ENCODE peak calls at places on chromosomes 13 and 19, in four cellular contexts. One of them, this sample, is unnamed.

GRCh38 chr13:61900033-61900432 is 484.4 kb upstream of the PCDH20 start:
- DNase-seq in brain microvascular endothelial cell: no peak
- DNase-seq in left ventricle myocardium inferior: no peak
- DNase-seq in astrocyte of the spinal cord: no peak
- DNase-seq in this sample: no peak

GRCh38 chr13:34038326-34039068 is 220.5 kb downstream of the RFC3 start:
- DNase-seq in left ventricle myocardium inferior: no peak
- DNase-seq in brain microvascular endothelial cell: no peak
- DNase-seq in astrocyte of the spinal cord: no peak
- DNase-seq in this sample: no peak

GRCh38 chr19:15195987-15196682 is 4.7 kb downstream of the NOTCH3 start:
- DNase-seq in astrocyte of the spinal cord: no peak
- DNase-seq in brain microvascular endothelial cell: peak; percentile 20
- DNase-seq in left ventricle myocardium inferior: no peak
- DNase-seq in this sample: no peak

GRCh38 chr19:52923782-52924593 is 760 bp upstream of the ZNF888 start:
- DNase-seq in left ventricle myocardium inferior: peak; percentile 51
- DNase-seq in astrocyte of the spinal cord: no peak
- DNase-seq in brain microvascular endothelial cell: peak; percentile 6
- DNase-seq in this sample: peak; percentile 44

GRCh38 chr19:15871570-15871969 is 26.3 kb downstream of the CYP4F2 start:
- DNase-seq in left ventricle myocardium inferior: no peak
- DNase-seq in brain microvascular endothelial cell: no peak
- DNase-seq in astrocyte of the spinal cord: no peak
- DNase-seq in this sample: peak; percentile 33

GRCh38 chr19:47445937-47446402 is 25.7 kb downstream of the SLC8A2 start:
- DNase-seq in brain microvascular endothelial cell: no peak
- DNase-seq in left ventricle myocardium inferior: no peak
- DNase-seq in astrocyte of the spinal cord: no peak
- DNase-seq in this sample: peak; percentile 37

GRCh38 chr13:46683879-46684278 is 113.1 kb downstream of the ESD start:
- DNase-seq in brain microvascular endothelial cell: no peak
- DNase-seq in astrocyte of the spinal cord: peak; percentile 31
- DNase-seq in left ventricle myocardium inferior: no peak
- DNase-seq in this sample: no peak

GRCh38 chr19:47230122-47230920 is 678 bp downstream of the BBC3 start:
- DNase-seq in brain microvascular endothelial cell: no peak
- DNase-seq in left ventricle myocardium inferior: peak; percentile 77
- DNase-seq in astrocyte of the spinal cord: peak; percentile 36
- DNase-seq in this sample: peak; percentile 80

GRCh38 chr19:11447347-11448262 is 12.2 kb downstream of the PRKCSH start:
- DNase-seq in astrocyte of the spinal cord: no peak
- DNase-seq in left ventricle myocardium inferior: no peak
- DNase-seq in brain microvascular endothelial cell: no peak
- DNase-seq in this sample: no peak

GRCh38 chr19:46115396-46116109 is 8.9 kb downstream of the IGFL3 start:
- DNase-seq in astrocyte of the spinal cord: peak; percentile 88
- DNase-seq in brain microvascular endothelial cell: peak; percentile 41
- DNase-seq in left ventricle myocardium inferior: no peak
- DNase-seq in this sample: no peak

GRCh38 chr19:17136026-17136425 is 60.4 kb downstream of the MYO9B start:
- DNase-seq in brain microvascular endothelial cell: no peak
- DNase-seq in left ventricle myocardium inferior: no peak
- DNase-seq in astrocyte of the spinal cord: no peak
- DNase-seq in this sample: no peak

GRCh38 chr13:21668665-21669599 is 1.9 kb upstream of the FGF9 start:
- DNase-seq in brain microvascular endothelial cell: peak; percentile 7
- DNase-seq in left ventricle myocardium inferior: no peak
- DNase-seq in astrocyte of the spinal cord: peak; percentile 33
- DNase-seq in this sample: no peak

GRCh38 chr13:41960195-41960699 is 662 bp downstream of the VWA8 start:
- DNase-seq in brain microvascular endothelial cell: no peak
- DNase-seq in left ventricle myocardium inferior: no peak
- DNase-seq in astrocyte of the spinal cord: peak; percentile 32
- DNase-seq in this sample: no peak

GRCh38 chr13:32174366-32174765 is 140.8 kb downstream of the ZAR1L start:
- DNase-seq in left ventricle myocardium inferior: no peak
- DNase-seq in brain microvascular endothelial cell: no peak
- DNase-seq in astrocyte of the spinal cord: no peak
- DNase-seq in this sample: no peak

GRCh38 chr19:29714953-29715694 is at the start of gene C19orf12:
- DNase-seq in brain microvascular endothelial cell: no peak
- DNase-seq in left ventricle myocardium inferior: peak; percentile 64
- DNase-seq in astrocyte of the spinal cord: peak; percentile 37
- DNase-seq in this sample: peak; percentile 75

GRCh38 chr13:27923794-27924528 is 4.2 kb downstream of the PDX1 start:
- DNase-seq in astrocyte of the spinal cord: no peak
- DNase-seq in brain microvascular endothelial cell: no peak
- DNase-seq in left ventricle myocardium inferior: no peak
- DNase-seq in this sample: no peak

GRCh38 chr19:4115818-4116385 is 8.0 kb downstream of the MAP2K2 start:
- DNase-seq in astrocyte of the spinal cord: no peak
- DNase-seq in brain microvascular endothelial cell: no peak
- DNase-seq in left ventricle myocardium inferior: no peak
- DNase-seq in this sample: no peak

GRCh38 chr19:4113398-4114088 is 10.4 kb downstream of the MAP2K2 start:
- DNase-seq in brain microvascular endothelial cell: no peak
- DNase-seq in astrocyte of the spinal cord: no peak
- DNase-seq in left ventricle myocardium inferior: peak; percentile 44
- DNase-seq in this sample: no peak

GRCh38 chr19:4112367-4112766 is 11.6 kb downstream of the MAP2K2 start:
- DNase-seq in astrocyte of the spinal cord: no peak
- DNase-seq in brain microvascular endothelial cell: no peak
- DNase-seq in left ventricle myocardium inferior: no peak
- DNase-seq in this sample: no peak

GRCh38 chr19:4114181-4114580 is 9.7 kb downstream of the MAP2K2 start:
- DNase-seq in brain microvascular endothelial cell: no peak
- DNase-seq in astrocyte of the spinal cord: no peak
- DNase-seq in left ventricle myocardium inferior: no peak
- DNase-seq in this sample: no peak

GRCh38 chr19:4115050-4115817 is 8.7 kb downstream of the MAP2K2 start:
- DNase-seq in brain microvascular endothelial cell: no peak
- DNase-seq in left ventricle myocardium inferior: peak; percentile 46
- DNase-seq in astrocyte of the spinal cord: no peak
- DNase-seq in this sample: no peak
- H3K4me3 ChIP-seq in brain microvascular endothelial cell: no peak overlapping the region
- H3K4me3 ChIP-seq in left ventricle myocardium inferior: peak overlapping the region; percentile 42
- H3K4me3 ChIP-seq in astrocyte of the spinal cord: no peak overlapping the region
- H3K4me3 ChIP-seq in this sample: no peak overlapping the region

GRCh38 chr13:49633687-49634086 is 5.4 kb downstream of the ARL11 start:
- DNase-seq in astrocyte of the spinal cord: no peak
- DNase-seq in brain microvascular endothelial cell: no peak
- DNase-seq in left ventricle myocardium inferior: no peak
- DNase-seq in this sample: no peak

GRCh38 chr13:49638416-49639072 is 10.2 kb downstream of the ARL11 start:
- DNase-seq in astrocyte of the spinal cord: no peak
- DNase-seq in left ventricle myocardium inferior: no peak
- DNase-seq in brain microvascular endothelial cell: no peak
- DNase-seq in this sample: no peak

GRCh38 chr13:49637989-49638388 is 9.7 kb downstream of the ARL11 start:
- DNase-seq in brain microvascular endothelial cell: no peak
- DNase-seq in astrocyte of the spinal cord: no peak
- DNase-seq in left ventricle myocardium inferior: no peak
- DNase-seq in this sample: no peak

GRCh38 chr13:49636705-49637104 is 8.4 kb downstream of the ARL11 start:
- DNase-seq in left ventricle myocardium inferior: no peak
- DNase-seq in astrocyte of the spinal cord: no peak
- DNase-seq in brain microvascular endothelial cell: no peak
- DNase-seq in this sample: no peak

DNA sequence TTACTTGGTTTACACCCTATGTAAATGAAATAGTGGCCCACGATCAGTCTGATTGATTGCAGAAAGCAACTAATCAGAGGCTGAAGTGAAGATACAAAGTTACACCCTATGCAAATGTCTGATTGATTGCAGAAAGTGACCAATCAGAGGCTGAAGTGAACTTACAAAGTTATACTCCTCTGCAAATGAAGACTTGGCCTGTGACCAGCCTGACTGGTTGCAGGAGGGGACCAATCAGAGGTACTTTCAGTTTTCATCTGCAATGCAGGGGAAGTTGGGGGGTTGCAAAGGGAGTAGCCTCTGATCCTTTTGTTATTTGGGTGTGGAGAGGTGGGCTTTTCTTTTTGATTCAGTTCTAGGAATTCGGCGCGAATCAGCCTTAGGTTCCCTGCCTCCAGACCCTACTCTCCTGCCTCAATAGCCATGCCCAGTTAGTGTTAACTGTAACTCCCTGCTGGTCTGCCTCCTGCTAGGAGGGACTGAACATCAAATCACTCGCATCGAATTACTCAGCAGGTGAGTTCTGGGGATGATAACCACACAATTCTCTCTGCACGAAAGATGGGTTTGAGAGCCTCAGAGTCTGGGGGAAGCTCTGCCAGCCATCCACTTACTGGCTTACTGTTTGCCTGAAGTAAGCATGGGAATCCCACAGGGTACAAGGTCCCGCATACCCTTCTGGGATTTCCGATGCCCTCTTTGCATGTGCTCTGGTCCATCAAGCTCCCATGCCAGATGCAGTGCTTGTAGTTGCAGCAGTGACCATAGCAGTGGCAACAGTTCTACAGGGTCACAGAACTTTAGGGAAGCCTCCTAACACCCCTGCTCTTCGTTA is 7.5 kb downstream of the ARL11 start:
- DNase-seq in left ventricle myocardium inferior: no peak
- DNase-seq in astrocyte of the spinal cord: peak; percentile 48
- DNase-seq in brain microvascular endothelial cell: peak; percentile 14
- DNase-seq in this sample: no peak
- H3K4me3 ChIP-seq in left ventricle myocardium inferior: peak overlapping the region; percentile 48
- H3K4me3 ChIP-seq in astrocyte of the spinal cord: no peak overlapping the region
- H3K4me3 ChIP-seq in brain microvascular endothelial cell: peak overlapping the region; percentile 22
- H3K4me3 ChIP-seq in this sample: peak overlapping the region; percentile 34

GRCh38 chr19:51884713-51885112 is 3.0 kb downstream of the ZNF577 start:
- DNase-seq in brain microvascular endothelial cell: no peak
- DNase-seq in left ventricle myocardium inferior: no peak
- DNase-seq in astrocyte of the spinal cord: no peak
- DNase-seq in this sample: no peak
- H3K4me3 ChIP-seq in brain microvascular endothelial cell: no peak overlapping the region
- H3K4me3 ChIP-seq in left ventricle myocardium inferior: no peak overlapping the region
- H3K4me3 ChIP-seq in astrocyte of the spinal cord: no peak overlapping the region
- H3K4me3 ChIP-seq in this sample: no peak overlapping the region

GRCh38 chr13:79482271-79482970 is 1.5 kb downstream of the NDFIP2 start:
- DNase-seq in left ventricle myocardium inferior: no peak
- DNase-seq in astrocyte of the spinal cord: peak; percentile 24
- DNase-seq in brain microvascular endothelial cell: no peak
- DNase-seq in this sample: no peak
- H3K4me3 ChIP-seq in left ventricle myocardium inferior: peak overlapping the region; percentile 94
- H3K4me3 ChIP-seq in astrocyte of the spinal cord: peak overlapping the region; percentile 80
- H3K4me3 ChIP-seq in brain microvascular endothelial cell: peak overlapping the region; percentile 79
- H3K4me3 ChIP-seq in this sample: peak overlapping the region; percentile 94

GRCh38 chr19:35117791-35118190 is 2.2 kb downstream of the FXYD3 start:
- DNase-seq in astrocyte of the spinal cord: no peak
- DNase-seq in brain microvascular endothelial cell: no peak
- DNase-seq in left ventricle myocardium inferior: no peak
- DNase-seq in this sample: no peak

GRCh38 chr19:35119578-35119977 is 4.0 kb downstream of the FXYD3 start:
- DNase-seq in brain microvascular endothelial cell: no peak
- DNase-seq in astrocyte of the spinal cord: no peak
- DNase-seq in left ventricle myocardium inferior: no peak
- DNase-seq in this sample: peak; percentile 63

GRCh38 chr19:35118268-35119026 is 2.8 kb downstream of the FXYD3 start:
- DNase-seq in astrocyte of the spinal cord: no peak
- DNase-seq in brain microvascular endothelial cell: no peak
- DNase-seq in left ventricle myocardium inferior: no peak
- DNase-seq in this sample: no peak

GRCh38 chr19:35120492-35120891 is 4.9 kb downstream of the FXYD3 start:
- DNase-seq in left ventricle myocardium inferior: no peak
- DNase-seq in astrocyte of the spinal cord: peak; percentile 59
- DNase-seq in brain microvascular endothelial cell: no peak
- DNase-seq in this sample: no peak

DNA sequence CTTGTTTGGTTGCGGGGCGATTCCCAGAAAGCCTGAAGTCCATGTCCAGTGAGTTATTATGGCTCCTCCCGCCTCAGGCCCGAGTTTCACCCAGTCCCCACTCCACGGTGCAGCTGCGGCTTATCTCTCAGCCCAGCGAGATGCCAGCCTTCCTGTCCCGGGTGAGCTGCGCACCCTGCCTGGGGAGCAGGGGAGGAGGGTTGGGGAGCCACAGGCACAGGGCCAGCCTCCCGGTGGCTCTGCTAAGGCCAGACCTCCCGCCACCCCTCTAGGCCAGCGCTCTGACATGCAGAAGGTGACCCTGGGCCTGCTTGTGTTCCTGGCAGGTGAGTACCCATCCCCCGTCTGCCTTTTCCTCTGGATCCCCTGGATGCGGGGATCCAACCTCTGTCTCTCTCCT is 3.5 kb downstream of the FXYD3 start:
- DNase-seq in brain microvascular endothelial cell: no peak
- DNase-seq in left ventricle myocardium inferior: no peak
- DNase-seq in astrocyte of the spinal cord: no peak
- DNase-seq in this sample: no peak
- H3K4me3 ChIP-seq in brain microvascular endothelial cell: no peak overlapping the region
- H3K4me3 ChIP-seq in left ventricle myocardium inferior: peak overlapping the region; percentile 1
- H3K4me3 ChIP-seq in astrocyte of the spinal cord: no peak overlapping the region
- H3K4me3 ChIP-seq in this sample: no peak overlapping the region